ENCODE peak calls at places on chromosomes 12 and 14, in eight cellular contexts. J is body of pancreas, G is right lobe of liver, B is upper lobe of right lung, W is NCI-H524 treated with DMSO at 0.1 percent for 48 hours, K is WTC11, T is astrocyte of the spinal cord, P is AG09319. L is an unnamed sample.

GRCh38 chr12:52037248-52037861 is 13.9 kb upstream of the NR4A1 start:
- DNase-seq in J (peak), G (no peak), B (peak), W (no peak), K (peak), T (peak), P (no peak), L (no peak)

GRCh38 chr12:89863332-89863938 is 154.8 kb upstream of the ATP2B1 start:
- DNase-seq in J (no peak), G (no peak), B (no peak), W (no peak), K (no peak), T (no peak), P (no peak), L (no peak)

GRCh38 chr12:100733817-100734593 is 60.6 kb upstream of the ANO4 start:
- DNase-seq in J (no peak), G (no peak), B (no peak), W (no peak), K (no peak), T (peak), P (no peak), L (no peak)

GRCh38 chr12:105641742-105642141 is 311.3 kb downstream of the C12orf75 start:
- DNase-seq in J (no peak), G (no peak), B (no peak), W (no peak), K (no peak), T (no peak), P (no peak), L (no peak)

GRCh38 chr12:95874452-95874851 is 15.7 kb downstream of the SNRPF start:
- DNase-seq in J (no peak), G (no peak), B (no peak), W (no peak), K (peak), T (no peak), P (no peak), L (no peak)

GRCh38 chr12:127822743-127823433 is 444.1 kb upstream of the TMEM132C start:
- DNase-seq in J (no peak), G (no peak), B (no peak), W (no peak), K (no peak), T (peak), P (no peak), L (no peak)

GRCh38 chr12:9820281-9820930 is 6.9 kb upstream of the KLRF1 start:
- DNase-seq in J (no peak), G (no peak), B (no peak), W (no peak), K (no peak), T (no peak), P (no peak), L (no peak)

GRCh38 chr12:124720019-124720686 is 143.5 kb downstream of the SCARB1 start:
- DNase-seq in J (no peak), G (no peak), B (no peak), W (peak), K (no peak), T (peak), P (no peak), L (no peak)

GRCh38 chr14:60093606-60094005 is 1.9 kb downstream of the PCNX4 start:
- DNase-seq in J (no peak), G (no peak), B (no peak), W (no peak), K (no peak), T (peak), P (no peak), L (no peak)

GRCh38 chr14:58243790-58244555 is 670 bp upstream of the PSMA3 start:
- DNase-seq in J (no peak), G (no peak), B (no peak), W (peak), K (no peak), T (peak), P (no peak), L (peak)

GRCh38 chr12:31749024-31749704 is 20.3 kb upstream of the AMN1 start:
- DNase-seq in J (peak), G (peak), B (no peak), W (no peak), K (peak), T (peak), P (peak), L (no peak)

GRCh38 chr12:52125499-52125900 is 46.0 kb downstream of the SMIM41 start:
- DNase-seq in J (no peak), G (no peak), B (peak), W (no peak), K (peak), T (no peak), P (no peak), L (no peak)

GRCh38 chr14:94867931-94868597 is 98.2 kb upstream of the GSC start:
- DNase-seq in J (peak), G (no peak), B (no peak), W (no peak), K (no peak), T (peak), P (no peak), L (no peak)

GRCh38 chr14:95460647-95461478 is 55.6 kb downstream of the SYNE3 start:
- DNase-seq in J (no peak), G (no peak), B (no peak), W (no peak), K (peak), T (peak), P (no peak), L (no peak)

GRCh38 chr12:109951136-109951535 is 45.0 kb downstream of the GIT2 start:
- DNase-seq in J (no peak), G (no peak), B (no peak), W (no peak), K (no peak), T (peak), P (no peak), L (no peak)

GRCh38 chr14:94636744-94637412 is 24.7 kb downstream of the SERPINA3 start:
- DNase-seq in J (no peak), G (no peak), B (no peak), W (no peak), K (no peak), T (no peak), P (no peak), L (no peak)

GRCh38 chr14:62015945-62016344 is 253.7 kb downstream of the SNAPC1 start:
- DNase-seq in J (no peak), G (no peak), B (no peak), W (no peak), K (no peak), T (peak), P (no peak), L (no peak)

GRCh38 chr12:126397071-126397571 is 1331.9 kb downstream of the AACS start:
- DNase-seq in J (no peak), G (no peak), B (no peak), W (no peak), K (no peak), T (peak), P (peak), L (no peak)

GRCh38 chr12:99140017-99140726 is 495.1 kb downstream of the APAF1 start:
- DNase-seq in J (no peak), G (no peak), B (no peak), W (no peak), K (no peak), T (no peak), P (no peak), L (no peak)

GRCh38 chr14:104986487-104987164 is 1.0 kb downstream of the CLBA1 start:
- DNase-seq in J (no peak), G (no peak), B (no peak), W (no peak), K (no peak), T (no peak), P (no peak), L (no peak)

GRCh38 chr12:10288989-10289388 is 18.7 kb upstream of the KLRD1 start:
- DNase-seq in J (no peak), G (no peak), B (no peak), W (no peak), K (no peak), T (no peak), P (no peak), L (no peak)

GRCh38 chr12:84877340-84877739 is 35.3 kb downstream of the SLC6A15 start:
- DNase-seq in J (no peak), G (no peak), B (no peak), W (no peak), K (no peak), T (no peak), P (no peak), L (no peak)

GRCh38 chr14:28707814-28708213 is 58.8 kb upstream of the FOXG1 start:
- DNase-seq in J (no peak), G (no peak), B (no peak), W (no peak), K (no peak), T (peak), P (no peak), L (no peak)

GRCh38 chr12:57389033-57389432 is 41.8 kb downstream of the R3HDM2 start:
- DNase-seq in J (no peak), G (no peak), B (no peak), W (no peak), K (no peak), T (peak), P (peak), L (no peak)

GRCh38 chr14:65927871-65928270 is 515.3 kb downstream of the FUT8 start:
- DNase-seq in J (peak), G (peak), B (no peak), W (no peak), K (peak), T (no peak), P (no peak), L (no peak)

GRCh38 chr14:48826058-48826457 is 760.1 kb downstream of the RPS29 start:
- DNase-seq in J (no peak), G (no peak), B (no peak), W (no peak), K (no peak), T (no peak), P (no peak), L (no peak)

GRCh38 chr14:104346112-104346462 is 207.7 kb downstream of the KIF26A start:
- DNase-seq in J (no peak), G (no peak), B (no peak), W (no peak), K (no peak), T (no peak), P (no peak), L (no peak)

L was measured in GDM1.